ENCODE peak calls at places on chromosome 9, in four cellular contexts. One of them, this sample, is unnamed.

GRCh38 chr9:135065804-135066203 is 21.7 kb upstream of the OLFM1 start:
- DNase-seq in HL-60: no peak
- DNase-seq in GM12878: no peak
- DNase-seq in K562: no peak
- DNase-seq in this sample: no peak

GRCh38 chr9:131015876-131016397 is 7.0 kb downstream of the LAMC3 start:
- DNase-seq in K562: no peak
- DNase-seq in GM12878: no peak
- DNase-seq in HL-60: no peak
- DNase-seq in this sample: no peak

GRCh38 chr9:132744881-132745761 is 74.9 kb downstream of the GTF3C4 start:
- DNase-seq in GM12878: no peak
- DNase-seq in HL-60: no peak
- DNase-seq in K562: no peak
- DNase-seq in this sample: no peak

GRCh38 chr9:4038182-4038723 is 261.6 kb downstream of the GLIS3 start:
- DNase-seq in GM12878: no peak
- DNase-seq in K562: no peak
- DNase-seq in HL-60: no peak
- DNase-seq in this sample: no peak

GRCh38 chr9:2809692-2810423 is 34.0 kb downstream of the PUM3 start:
- DNase-seq in GM12878: no peak
- DNase-seq in HL-60: no peak
- DNase-seq in K562: no peak
- DNase-seq in this sample: no peak

GRCh38 chr9:127353882-127354281 is 43.1 kb upstream of the SLC2A8 start:
- DNase-seq in K562: no peak
- DNase-seq in HL-60: no peak
- DNase-seq in GM12878: no peak
- DNase-seq in this sample: no peak

GRCh38 chr9:24881361-24881760 is 335.7 kb upstream of the IZUMO3 start:
- DNase-seq in HL-60: no peak
- DNase-seq in K562: no peak
- DNase-seq in GM12878: no peak
- DNase-seq in this sample: no peak

GRCh38 chr9:123382659-123383511 is 26.9 kb downstream of the CRB2 start:
- DNase-seq in GM12878: no peak
- DNase-seq in K562: no peak
- DNase-seq in HL-60: no peak
- DNase-seq in this sample: no peak

GRCh38 chr9:110426052-110426709 is 88.5 kb upstream of the TXNDC8 start:
- DNase-seq in K562: no peak
- DNase-seq in GM12878: no peak
- DNase-seq in HL-60: no peak
- DNase-seq in this sample: no peak

GRCh38 chr9:74861773-74862172 is 25.9 kb downstream of the TRPM6 start:
- DNase-seq in HL-60: no peak
- DNase-seq in GM12878: no peak
- DNase-seq in K562: no peak
- DNase-seq in this sample: no peak

GRCh38 chr9:90950600-90950999 is 149.0 kb downstream of the SYK start:
- DNase-seq in HL-60: no peak
- DNase-seq in GM12878: no peak
- DNase-seq in K562: no peak
- DNase-seq in this sample: no peak

GRCh38 chr9:95044731-95045508 is 272.6 kb downstream of the FANCC start:
- DNase-seq in HL-60: no peak
- DNase-seq in GM12878: no peak
- DNase-seq in K562: no peak
- DNase-seq in this sample: no peak

GRCh38 chr9:15293727-15294405 is 13.2 kb downstream of the TTC39B start:
- DNase-seq in K562: no peak
- DNase-seq in GM12878: no peak
- DNase-seq in HL-60: no peak
- DNase-seq in this sample: no peak

GRCh38 chr9:13113201-13113600 is 166.3 kb downstream of the MPDZ start:
- DNase-seq in K562: no peak
- DNase-seq in HL-60: no peak
- DNase-seq in GM12878: no peak
- DNase-seq in this sample: no peak

GRCh38 chr9:80504525-80505235 is 932.9 kb downstream of the TLE4 start:
- DNase-seq in K562: no peak
- DNase-seq in GM12878: no peak
- DNase-seq in HL-60: no peak
- DNase-seq in this sample: no peak

GRCh38 chr9:108217601-108218190 is 638.1 kb downstream of the ACTL7B start:
- DNase-seq in K562: no peak
- DNase-seq in HL-60: no peak
- DNase-seq in GM12878: no peak
- DNase-seq in this sample: no peak

GRCh38 chr9:96217358-96217755 is 84.6 kb downstream of the HSD17B3 start:
- DNase-seq in K562: no peak
- DNase-seq in GM12878: no peak
- DNase-seq in HL-60: no peak
- DNase-seq in this sample: no peak
- TF ChIP-seq SPI1 in K562: no peak
- TF ChIP-seq SPI1 in GM12878: no peak
- TF ChIP-seq SPI1 in HL-60: no peak
- TF ChIP-seq SPI1 in this sample: no peak

GRCh38 chr9:37036237-37037136 is 2.4 kb upstream of the PAX5 start:
- DNase-seq in GM12878: no peak
- DNase-seq in HL-60: peak
- DNase-seq in K562: no peak
- DNase-seq in this sample: no peak
- TF ChIP-seq POLR2AphosphoS5 in GM12878: peak
- TF ChIP-seq POLR2AphosphoS5 in HL-60: no peak
- TF ChIP-seq POLR2AphosphoS5 in K562: no peak
- TF ChIP-seq POLR2AphosphoS5 in this sample: peak

DNA sequence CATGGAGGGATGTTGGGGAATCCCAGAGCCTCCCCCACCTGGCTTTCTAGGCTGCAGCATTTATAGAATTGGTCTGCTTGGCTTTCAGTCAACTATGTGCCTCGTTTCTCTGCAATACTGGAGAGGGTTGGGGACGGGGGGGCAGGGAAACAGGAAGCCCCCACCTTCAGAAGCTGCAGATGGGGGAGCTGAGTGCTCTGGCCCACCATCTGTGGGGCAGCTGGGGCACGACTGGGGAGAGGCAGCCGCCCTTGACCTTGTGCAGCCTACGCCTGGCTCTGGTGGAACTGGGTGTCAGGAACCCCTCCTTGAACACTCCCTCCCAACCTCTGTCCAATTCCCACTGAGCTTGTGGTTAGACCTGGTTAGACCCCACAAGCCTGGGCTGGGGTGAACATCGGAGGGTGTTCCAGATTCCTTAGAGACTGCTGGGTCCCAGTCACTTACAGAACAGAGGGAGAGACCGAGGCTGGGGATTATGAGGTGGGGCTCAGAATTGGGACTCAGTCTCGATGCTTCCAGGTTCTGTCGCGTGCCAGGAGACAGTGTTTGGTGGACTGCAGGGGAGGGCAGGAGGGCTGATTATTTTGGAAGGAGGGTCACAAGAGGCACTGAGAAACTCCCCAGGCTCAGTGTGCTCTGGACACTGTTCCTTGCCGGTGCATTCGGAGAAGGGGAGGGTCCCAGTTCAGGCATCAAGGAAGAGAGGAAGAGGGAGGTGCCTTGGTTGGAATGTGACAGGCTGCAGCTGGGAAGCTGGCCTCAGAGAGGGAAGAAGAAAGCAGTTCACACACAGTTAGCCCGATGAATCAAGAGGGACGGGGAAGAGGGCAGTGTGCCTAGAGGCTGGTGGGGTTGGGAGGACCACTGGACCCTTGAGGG is 25.6 kb downstream of the COL27A1 start:
- DNase-seq in K562: no peak
- DNase-seq in HL-60: no peak
- DNase-seq in GM12878: no peak
- DNase-seq in this sample: no peak
- TF ChIP-seq SPI1 in K562: no peak
- TF ChIP-seq SPI1 in HL-60: no peak
- TF ChIP-seq SPI1 in GM12878: no peak
- TF ChIP-seq SPI1 in this sample: no peak

GRCh38 chr9:78539904-78540303 is 243.0 kb downstream of the PSAT1 start:
- DNase-seq in GM12878: no peak
- DNase-seq in K562: no peak
- DNase-seq in HL-60: no peak
- DNase-seq in this sample: no peak
- TF ChIP-seq POLR2AphosphoS5 in GM12878: no peak
- TF ChIP-seq POLR2AphosphoS5 in K562: no peak
- TF ChIP-seq POLR2AphosphoS5 in HL-60: no peak
- TF ChIP-seq POLR2AphosphoS5 in this sample: no peak

DNA sequence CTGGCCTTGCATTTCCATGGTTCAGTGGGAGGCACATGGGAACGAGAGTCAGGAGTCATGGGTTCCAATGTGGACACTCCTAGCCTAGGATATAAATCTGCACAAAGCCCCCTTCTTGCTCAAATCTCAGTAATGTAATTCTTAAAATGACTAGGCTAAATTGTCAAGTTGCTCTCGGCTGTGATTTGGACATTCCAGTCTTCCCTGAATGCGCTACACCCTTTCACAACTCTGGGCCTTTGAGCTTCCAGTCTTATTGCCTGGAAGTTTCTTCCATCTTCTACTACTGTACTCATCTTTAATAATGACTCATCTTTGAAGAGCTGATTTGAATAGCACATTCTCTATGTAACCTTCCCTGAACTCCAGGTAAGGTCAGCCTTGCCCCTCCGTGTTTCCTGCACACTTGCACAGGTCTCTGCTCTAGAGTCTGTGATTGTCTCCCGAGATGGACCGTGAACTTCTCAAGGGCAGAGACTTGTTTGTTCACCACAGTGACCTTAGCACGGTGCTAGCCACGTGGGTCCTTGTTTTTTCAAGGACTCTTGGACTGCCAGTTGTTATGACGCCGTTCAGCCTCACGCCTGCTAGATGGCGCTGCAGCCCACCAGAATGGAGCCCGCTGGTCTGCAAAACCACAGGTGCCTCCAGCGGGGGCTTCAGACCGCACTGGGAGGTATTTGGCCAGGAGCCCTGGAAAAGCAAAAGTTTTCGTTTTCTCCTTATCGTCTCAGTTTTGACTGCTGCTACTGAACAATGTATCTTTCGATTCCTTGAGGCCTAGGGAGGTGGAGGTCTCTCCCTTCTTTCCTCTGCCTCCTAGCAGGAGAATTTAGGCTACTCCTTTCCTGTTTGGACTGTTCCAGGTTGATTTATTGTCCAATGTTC is 44.3 kb downstream of the SEC61B start:
- DNase-seq in K562: peak
- DNase-seq in HL-60: peak
- DNase-seq in GM12878: peak
- DNase-seq in this sample: no peak
- TF ChIP-seq SPI1 in K562: no peak
- TF ChIP-seq SPI1 in HL-60: no peak
- TF ChIP-seq SPI1 in GM12878: no peak
- TF ChIP-seq SPI1 in this sample: no peak